ENCODE peak calls at places on chromosomes 3 and 15, in ten cellular contexts. I is ascending aorta, A is heart right ventricle, F is fibroblast of mammary gland, M is colonic mucosa, V is endothelial cell of umbilical vein, X is epithelial cell of esophagus, B is pancreas, C is fibroblast of lung, S is psoas muscle. Y is an unnamed sample.

GRCh38 chr15:65323071-65323511 is 18.6 kb downstream of the RNU5B-1 start:
- DNase-seq in I (no peak), A (peak; percentile 72), F (peak; percentile 39), M (no peak), V (peak; percentile 55), X (no peak), B (peak; percentile 76), C (peak; percentile 47), S (peak; percentile 46), Y (no peak)

GRCh38 chr3:104388624-104389023 is 978.1 kb upstream of the ALCAM start:
- DNase-seq in I (no peak), A (no peak), F (no peak), M (no peak), V (peak; percentile 16), X (peak; percentile 60), B (no peak), C (peak; percentile 47), S (no peak), Y (peak; percentile 48)

GRCh38 chr15:101657968-101658784 is 6.0 kb upstream of the TM2D3 start:
- DNase-seq in I (no peak), A (no peak), F (no peak), M (peak; percentile 83), V (peak; percentile 56), X (peak; percentile 27), B (no peak), C (no peak), S (no peak), Y (no peak)

GRCh38 chr3:65714138-65714537 is 324.6 kb downstream of the MAGI1 start:
- DNase-seq in I (no peak), A (no peak), F (peak; percentile 16), M (no peak), V (no peak), X (no peak), B (no peak), C (peak; percentile 88), S (no peak), Y (no peak)

GRCh38 chr3:111173328-111173900 is 101.8 kb downstream of the NECTIN3 start:
- DNase-seq in I (no peak), A (no peak), F (no peak), M (no peak), V (no peak), X (peak; percentile 39), B (no peak), C (peak; percentile 57), S (no peak), Y (no peak)

GRCh38 chr3:41956574-41956973 is 5.3 kb downstream of the ULK4 start:
- DNase-seq in I (no peak), A (no peak), F (no peak), M (no peak), V (no peak), X (no peak), B (no peak), C (no peak), S (no peak), Y (no peak)

GRCh38 chr3:177567833-177568232 is 370.6 kb upstream of the TBL1XR1 start:
- DNase-seq in I (no peak), A (no peak), F (peak; percentile 36), M (no peak), V (no peak), X (peak; percentile 50), B (no peak), C (peak; percentile 60), S (no peak), Y (no peak)

GRCh38 chr15:84892786-84893307 is 8.4 kb downstream of the SLC28A1 start:
- DNase-seq in I (no peak), A (no peak), F (no peak), M (no peak), V (no peak), X (no peak), B (no peak), C (no peak), S (no peak), Y (no peak)

GRCh38 chr3:39427506-39427905 is 21.0 kb downstream of the RPSA start:
- DNase-seq in I (no peak), A (no peak), F (no peak), M (no peak), V (no peak), X (no peak), B (no peak), C (no peak), S (no peak), Y (no peak)

GRCh38 chr3:158794936-158795518 is 6.8 kb upstream of the MFSD1 start:
- DNase-seq in I (no peak), A (no peak), F (peak; percentile 71), M (no peak), V (peak; percentile 31), X (peak; percentile 75), B (no peak), C (peak; percentile 52), S (no peak), Y (no peak)

GRCh38 chr3:197482001-197482400 is 73.8 kb downstream of the BDH1 start:
- DNase-seq in I (no peak), A (no peak), F (peak; percentile 42), M (no peak), V (peak; percentile 30), X (peak; percentile 71), B (no peak), C (peak; percentile 78), S (no peak), Y (no peak)

GRCh38 chr3:127690106-127690505 is 17.4 kb downstream of the ABTB1 start:
- DNase-seq in I (no peak), A (peak; percentile 10), F (peak; percentile 43), M (no peak), V (no peak), X (peak; percentile 68), B (no peak), C (peak; percentile 82), S (peak; percentile 33), Y (no peak)

DNA sequence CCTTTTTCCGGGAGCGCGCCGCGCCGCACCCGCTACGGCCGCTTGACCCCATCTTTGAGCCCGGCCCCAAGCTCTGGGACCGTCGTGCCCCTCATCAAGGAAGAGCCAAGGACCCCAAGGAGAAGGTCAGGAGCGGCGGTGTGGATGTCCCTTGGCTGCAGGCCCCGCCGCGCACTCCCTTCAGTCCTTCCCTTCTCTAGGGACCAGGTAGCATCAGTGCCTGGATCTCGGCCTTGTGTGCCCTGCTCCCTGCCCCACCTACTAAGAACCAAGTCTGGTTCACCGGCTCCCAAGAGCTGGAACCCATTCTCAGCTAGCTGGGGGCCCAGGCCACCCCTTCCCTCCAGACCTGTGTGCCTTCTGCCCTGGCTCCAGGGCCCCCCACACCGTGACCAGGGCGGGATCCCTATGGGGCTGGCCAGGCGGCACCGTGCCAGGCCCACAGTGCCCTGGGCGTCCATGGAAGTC is 69.3 kb upstream of the CGNL1 start:
- DNase-seq in I (no peak), A (no peak), F (no peak), M (no peak), V (peak; percentile 10), X (no peak), B (no peak), C (no peak), S (no peak), Y (no peak)
- H3K4me3 ChIP-seq in I (peak overlapping the region; percentile 71), A (peak overlapping the region; percentile 55), F (peak overlapping the region; percentile 59), M (peak overlapping the region; percentile 45), V (peak overlapping the region; percentile 39), X (peak overlapping the region; percentile 51), B (peak overlapping the region; percentile 48), C (no peak overlapping the region), S (peak overlapping the region; percentile 78), Y (peak overlapping the region; percentile 21)

GRCh38 chr3:53225651-53226050 is 30.2 kb downstream of the TKT start:
- DNase-seq in I (no peak), A (no peak), F (no peak), M (no peak), V (no peak), X (no peak), B (no peak), C (no peak), S (peak; percentile 11), Y (no peak)
- TF ChIP-seq CTCF in I (no peak), A (no peak), F (no peak), M (no peak), V (no peak), X (no peak), B (no peak), C (no peak), S (no peak), Y (no peak)

GRCh38 chr15:52680756-52681155 is 1.6 kb upstream of the ATOSA start:
- DNase-seq in I (no peak), A (no peak), F (no peak), M (no peak), V (no peak), X (no peak), B (no peak), C (no peak), S (no peak), Y (no peak)

GRCh38 chr15:52682776-52683175 is 3.6 kb upstream of the ATOSA start:
- DNase-seq in I (no peak), A (no peak), F (no peak), M (no peak), V (no peak), X (peak; percentile 41), B (no peak), C (no peak), S (no peak), Y (no peak)

GRCh38 chr15:52683585-52683984 is 4.4 kb upstream of the ATOSA start:
- DNase-seq in I (no peak), A (no peak), F (no peak), M (no peak), V (no peak), X (no peak), B (no peak), C (no peak), S (no peak), Y (no peak)

GRCh38 chr15:52681441-52681840 is 2.3 kb upstream of the ATOSA start:
- DNase-seq in I (no peak), A (no peak), F (no peak), M (no peak), V (no peak), X (no peak), B (no peak), C (no peak), S (no peak), Y (no peak)

GRCh38 chr15:52682200-52682599 is 3.0 kb upstream of the ATOSA start:
- DNase-seq in I (no peak), A (no peak), F (no peak), M (no peak), V (no peak), X (peak; percentile 7), B (no peak), C (no peak), S (no peak), Y (no peak)
- H3K4me3 ChIP-seq in I (no peak overlapping the region), A (no peak overlapping the region), F (no peak overlapping the region), M (no peak overlapping the region), V (no peak overlapping the region), X (no peak overlapping the region), B (no peak overlapping the region), C (no peak overlapping the region), S (no peak overlapping the region), Y (no peak overlapping the region)

DNA sequence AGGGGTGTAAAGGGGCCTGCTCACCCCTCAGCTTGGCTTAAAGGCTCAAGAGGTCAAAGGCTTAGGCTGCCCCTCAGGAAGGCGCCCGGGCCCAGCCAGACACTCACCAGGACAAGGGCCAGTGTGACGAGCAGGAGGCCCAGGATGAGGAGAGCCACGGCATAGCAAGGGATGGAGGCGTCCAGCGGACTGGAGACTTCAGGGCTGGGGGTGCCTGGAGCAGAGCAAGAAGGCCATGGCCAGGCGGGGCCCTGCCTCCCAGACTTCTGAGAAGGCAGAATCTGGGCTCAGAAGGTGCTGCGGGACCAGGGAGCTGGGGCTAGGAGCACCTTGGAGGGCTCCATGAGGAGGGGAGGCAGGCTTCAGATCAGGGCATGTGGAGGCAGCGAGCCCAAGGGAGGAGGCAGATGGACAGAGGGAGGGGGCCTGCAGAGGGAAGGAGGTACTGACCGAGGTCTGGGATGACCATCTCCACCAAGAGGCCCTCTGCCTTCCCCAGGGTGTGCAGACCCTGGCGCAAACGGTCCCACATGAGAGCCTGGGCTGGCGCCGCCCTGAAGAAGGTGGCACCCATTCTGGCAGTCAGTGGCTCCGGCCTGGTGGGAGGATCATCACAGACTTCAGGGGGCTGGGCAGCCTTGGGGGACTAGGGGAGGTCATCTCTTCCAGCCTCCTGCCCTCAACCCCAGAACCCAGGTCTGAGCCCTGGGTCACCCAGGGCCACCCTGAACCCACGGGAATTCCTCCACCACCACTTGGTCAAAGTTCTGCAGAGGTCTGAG is 24.5 kb downstream of the C15orf39 start:
- DNase-seq in I (no peak), A (no peak), F (no peak), M (no peak), V (no peak), X (no peak), B (no peak), C (no peak), S (peak; percentile 39), Y (no peak)
- TF ChIP-seq CTCF in I (no peak), A (no peak), F (no peak), M (no peak), V (no peak), X (no peak), B (no peak), C (no peak), S (no peak), Y (no peak)